ENCODE peak calls at places on chromosomes 7 and 10, in ten cellular contexts. N is GM20000; K is activated T-helper 1 cell treated with Interleukin-2 at 50 U/mL for 16 hours; A is HuH-7; T is NCI-H2171 treated with DMSO at 0.1 percent for 48 hours; M is activated CD8-positive, alpha-beta memory T cell treated with anti-CD3 and anti-CD28 coated beads for 48 hours; R is PC-9; I is stimulated activated naive B cell treated with anti-CD40 and anti-IgM and Interleukin-4, amounts not matched to agents 10 μg/mL and 1 μg/mL and 100 μg/mL, for 72 hours; U is cardiac fibroblast; P is endothelial cell. Z is an unnamed sample.

GRCh38 chr7:21542891-21543527 is at the start of gene DNAH11:
- DNase-seq in A (peak; percentile 83), R (no peak), M (no peak), N (peak; percentile 74), P (peak; percentile 49), I (peak; percentile 13), U (peak; percentile 7), T (no peak), K (no peak), Z (no peak)

GRCh38 chr7:95867309-95867708 is 95.0 kb downstream of the DYNC1I1 start:
- DNase-seq in U (no peak), T (peak; percentile 40), M (no peak), N (peak; percentile 15), K (no peak), R (no peak), P (no peak), A (no peak), I (no peak), Z (no peak)

GRCh38 chr10:80471009-80471408 is 16.9 kb downstream of the TSPAN14 start:
- DNase-seq in U (no peak), I (no peak), N (no peak), M (no peak), T (no peak), A (no peak), P (no peak), K (no peak), R (no peak), Z (no peak)

GRCh38 chr10:66321746-66322145 is 604.1 kb upstream of the LRRTM3 start:
- DNase-seq in A (no peak), T (no peak), I (no peak), P (no peak), U (no peak), K (no peak), N (no peak), R (no peak), M (no peak), Z (no peak)

GRCh38 chr7:139687980-139688632 is 89.7 kb downstream of the HIPK2 start:
- DNase-seq in N (no peak), A (no peak), U (peak; percentile 65), R (no peak), K (no peak), M (no peak), T (no peak), P (no peak), I (no peak), Z (no peak)

GRCh38 chr10:22246680-22247391 is 29.0 kb upstream of the EBLN1 start:
- DNase-seq in R (peak; percentile 96), P (no peak), M (no peak), N (no peak), A (no peak), T (no peak), U (peak; percentile 97), K (peak; percentile 5), I (no peak), Z (no peak)

GRCh38 chr7:100705753-100706671 is at the start of gene POP7:
- DNase-seq in K (peak; percentile 96), R (peak; percentile 91), I (peak; percentile 98), P (peak; percentile 99), U (peak; percentile 99), T (peak; percentile 97), A (peak; percentile 90), N (peak; percentile 97), M (peak; percentile 98), Z (peak; percentile 95)

GRCh38 chr10:113958631-113959382 is 84.9 kb upstream of the ADRB1 start:
- DNase-seq in T (no peak), R (peak; percentile 76), U (peak; percentile 90), N (no peak), A (peak; percentile 54), I (no peak), P (no peak), M (no peak), K (no peak), Z (no peak)

GRCh38 chr7:125830743-125831142 is 901.1 kb upstream of the POT1 start:
- DNase-seq in N (no peak), U (no peak), I (no peak), R (no peak), T (no peak), P (no peak), A (no peak), K (no peak), M (no peak), Z (no peak)

GRCh38 chr10:64316416-64316815 is 795.2 kb downstream of the REEP3 start:
- DNase-seq in K (no peak), I (no peak), M (no peak), R (no peak), N (no peak), A (no peak), P (no peak), U (no peak), T (no peak), Z (no peak)

GRCh38 chr7:45073843-45074737 is 14.7 kb downstream of the NACAD start:
- DNase-seq in P (no peak), K (no peak), R (peak; percentile 63), N (no peak), M (no peak), A (no peak), I (no peak), T (no peak), U (no peak), Z (peak; percentile 60)

GRCh38 chr7:135673360-135673706 is 11.0 kb downstream of the STMP1 start:
- DNase-seq in T (no peak), K (no peak), R (no peak), P (no peak), I (no peak), U (peak; percentile 62), M (no peak), A (no peak), N (no peak), Z (no peak)

GRCh38 chr10:74542077-74542476 is 284.3 kb upstream of the KAT6B start:
- DNase-seq in K (no peak), U (peak; percentile 96), I (no peak), R (no peak), T (no peak), M (no peak), N (no peak), P (no peak), A (no peak), Z (no peak)

GRCh38 chr10:102384053-102384452 is 11.5 kb upstream of the NFKB2 start:
- DNase-seq in M (no peak), T (no peak), U (peak; percentile 34), N (no peak), I (no peak), R (no peak), K (no peak), A (no peak), P (no peak), Z (no peak)

GRCh38 chr10:65306201-65306600 is 1619.6 kb upstream of the LRRTM3 start:
- DNase-seq in N (no peak), R (no peak), A (no peak), T (no peak), K (no peak), M (no peak), P (no peak), U (no peak), I (no peak), Z (no peak)

GRCh38 chr7:13069832-13070231 is 382.4 kb downstream of the ARL4A start:
- DNase-seq in K (no peak), T (no peak), A (no peak), P (no peak), N (no peak), R (no peak), U (no peak), I (no peak), M (no peak), Z (no peak)

GRCh38 chr10:16646474-16647059 is 124.9 kb upstream of the C1QL3 start:
- DNase-seq in K (no peak), P (no peak), R (no peak), N (no peak), U (peak; percentile 17), A (no peak), I (no peak), M (no peak), T (no peak), Z (no peak)

GRCh38 chr10:21797984-21798765 is 205.4 kb downstream of the DNAJC1 start:
- DNase-seq in N (no peak), A (no peak), T (no peak), U (no peak), M (no peak), P (no peak), R (no peak), K (no peak), I (no peak), Z (no peak)

Z was measured in G401.